ENCODE peak calls at places on chromosomes 12 and 14, in five cellular contexts. Z, W, L, D and N are unnamed samples.

GRCh38 chr14:59377485-59377884 is 87.7 kb downstream of the GPR135 start:
- DNase-seq in Z (no peak), W (no peak), L (peak; percentile 63), D (no peak), N (no peak)

GRCh38 chr12:56931474-56931978 is 2.7 kb downstream of the SDR9C7 start:
- DNase-seq in Z (peak; percentile 9), W (peak; percentile 16), L (peak; percentile 83), D (peak; percentile 46), N (peak; percentile 27)

GRCh38 chr12:100823988-100824387 is 29.4 kb downstream of the ANO4 start:
- DNase-seq in Z (no peak), W (peak; percentile 7), L (peak; percentile 80), D (no peak), N (no peak)

GRCh38 chr12:54000105-54000773 is at the start of gene HOXC9:
- DNase-seq in Z (no peak), W (no peak), L (no peak), D (peak; percentile 75), N (no peak)

GRCh38 chr14:28142400-28143015 is 624.1 kb upstream of the FOXG1 start:
- DNase-seq in Z (no peak), W (peak; percentile 65), L (no peak), D (peak; percentile 38), N (peak; percentile 15)

GRCh38 chr14:47040490-47040889 is 388.9 kb upstream of the RPL10L start:
- DNase-seq in Z (no peak), W (peak; percentile 30), L (peak; percentile 78), D (no peak), N (peak; percentile 8)

GRCh38 chr12:2325501-2325900 is 272.7 kb downstream of the CACNA1C start:
- DNase-seq in Z (no peak), W (peak; percentile 18), L (no peak), D (no peak), N (no peak)

GRCh38 chr14:95490727-95491451 is 25.6 kb downstream of the SYNE3 start:
- DNase-seq in Z (peak; percentile 81), W (peak; percentile 40), L (no peak), D (no peak), N (no peak)

GRCh38 chr12:131189781-131190180 is 236.1 kb downstream of the ADGRD1 start:
- DNase-seq in Z (no peak), W (no peak), L (no peak), D (no peak), N (no peak)

GRCh38 chr14:87052646-87053225 is 940.2 kb downstream of the GALC start:
- DNase-seq in Z (no peak), W (no peak), L (peak; percentile 3), D (no peak), N (no peak)

GRCh38 chr12:96143392-96143791 is 50.8 kb upstream of the ELK3 start:
- DNase-seq in Z (no peak), W (no peak), L (no peak), D (no peak), N (no peak)

GRCh38 chr12:48903363-48903981 is 21.8 kb downstream of the FKBP11 start:
- DNase-seq in Z (no peak), W (no peak), L (peak; percentile 50), D (no peak), N (no peak)

GRCh38 chr14:100610511-100611217 is 23.4 kb upstream of the BEGAIN start:
- DNase-seq in Z (no peak), W (peak; percentile 70), L (no peak), D (peak; percentile 40), N (peak; percentile 57)

GRCh38 chr12:77402726-77403125 is 337.4 kb upstream of the E2F7 start:
- DNase-seq in Z (no peak), W (no peak), L (no peak), D (no peak), N (no peak)

GRCh38 chr12:127025545-127025944 is 1241.4 kb upstream of the TMEM132C start:
- DNase-seq in Z (no peak), W (peak; percentile 60), L (no peak), D (no peak), N (no peak)

GRCh38 chr14:95157987-95158712 is 821 bp upstream of the DICER1 start:
- DNase-seq in Z (no peak), W (peak; percentile 22), L (no peak), D (no peak), N (peak; percentile 41)

GRCh38 chr14:71130491-71131179 is 223.4 kb downstream of the PCNX1 start:
- DNase-seq in Z (no peak), W (peak; percentile 81), L (peak; percentile 89), D (no peak), N (no peak)

GRCh38 chr12:84502907-84503787 is 409.5 kb downstream of the SLC6A15 start:
- DNase-seq in Z (no peak), W (peak; percentile 89), L (peak; percentile 75), D (no peak), N (peak; percentile 1)

GRCh38 chr12:107288414-107289125 is 195.2 kb upstream of the CRY1 start:
- DNase-seq in Z (no peak), W (no peak), L (no peak), D (no peak), N (no peak)

DNA sequence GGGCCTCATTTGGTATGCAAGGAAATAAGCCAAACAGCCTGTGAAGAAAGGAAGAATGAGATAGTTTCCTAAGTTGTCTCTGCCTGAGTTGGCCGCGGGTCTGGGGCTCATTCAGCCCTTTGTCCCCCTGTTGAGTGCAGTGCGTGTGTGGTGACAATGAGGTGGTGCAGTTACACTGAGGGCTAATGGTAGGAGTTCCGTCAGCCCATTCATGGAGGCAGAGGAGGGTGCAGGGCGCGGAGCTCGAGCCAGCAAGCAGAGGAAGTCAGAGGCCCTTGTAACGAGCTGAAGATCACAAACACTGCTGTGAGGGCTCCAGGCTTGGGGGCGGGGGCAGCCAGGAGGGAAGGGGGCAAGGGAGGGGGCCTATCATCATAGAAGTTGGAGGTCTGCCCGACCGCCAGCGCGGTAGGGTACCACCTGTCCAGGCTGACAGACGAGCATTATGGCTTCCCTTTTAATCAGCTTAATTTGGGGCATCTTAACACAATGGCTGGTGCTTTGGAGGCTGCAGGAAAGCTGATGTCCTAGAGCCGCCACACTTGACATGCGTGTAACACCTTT is 20.5 kb downstream of the CCND2 start:
- DNase-seq in Z (no peak), W (no peak), L (no peak), D (no peak), N (peak; percentile 45)
- H3K36me3 ChIP-seq in Z (peaks cover 74% of the 10 kb centered on the region), W (no peaks in the 10 kb centered on the region), L (peaks cover 65% of the 10 kb centered on the region), D (no peaks in the 10 kb centered on the region), N (peaks cover 44% of the 10 kb centered on the region)

GRCh38 chr14:35403085-35403396 is 1.5 kb downstream of the NFKBIA start:
- DNase-seq in Z (no peak), W (peak; percentile 34), L (no peak), D (no peak), N (no peak)
- H3K36me3 ChIP-seq in Z (peaks cover 31% of the 10 kb centered on the region), W (peaks cover 32% of the 10 kb centered on the region), L (peaks cover 42% of the 10 kb centered on the region), D (peaks cover 35% of the 10 kb centered on the region), N (peaks cover 18% of the 10 kb centered on the region)

DNA sequence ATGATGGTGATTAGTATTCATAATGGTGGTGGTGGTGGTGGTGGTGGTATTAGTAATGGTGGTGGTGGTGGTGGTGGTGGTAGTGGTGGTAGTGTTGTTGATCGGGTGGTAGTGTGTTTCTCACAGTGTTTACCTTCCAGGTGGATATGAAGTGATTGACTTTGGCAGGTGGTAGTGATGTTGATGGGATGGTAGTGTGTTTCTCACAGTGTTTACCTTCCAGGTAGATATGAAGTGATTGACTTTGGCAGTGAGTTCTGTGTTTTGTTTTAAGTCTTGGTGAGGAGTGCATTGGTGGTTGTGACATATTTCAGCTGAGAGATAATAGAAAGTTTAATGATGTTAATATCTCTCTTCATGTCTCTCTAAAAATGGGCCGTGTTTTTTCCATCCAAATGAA is 189.4 kb downstream of the TMTC2 start:
- DNase-seq in Z (no peak), W (no peak), L (no peak), D (no peak), N (no peak)
- H3K36me3 ChIP-seq in Z (no peaks in the 10 kb centered on the region), W (no peaks in the 10 kb centered on the region), L (no peaks in the 10 kb centered on the region), D (no peaks in the 10 kb centered on the region), N (no peaks in the 10 kb centered on the region)

DNA sequence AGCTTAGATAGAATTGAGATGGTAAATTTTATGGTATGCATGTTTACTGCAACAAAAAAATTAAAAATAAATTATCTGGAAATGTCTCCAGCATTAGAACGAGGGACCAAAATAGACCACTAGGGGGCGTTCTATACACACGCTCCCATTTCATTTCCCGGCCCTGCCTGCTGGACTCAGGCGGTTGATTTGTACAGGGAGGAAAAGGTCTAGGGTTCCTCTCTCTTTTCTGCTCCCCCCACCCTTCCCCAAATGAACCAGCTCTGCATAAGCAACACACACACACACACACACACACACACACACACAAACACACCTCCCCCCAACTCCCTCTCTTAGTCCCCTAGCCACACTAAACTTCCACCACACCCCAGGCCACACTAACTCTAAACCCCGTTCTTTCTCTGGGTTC is 7.8 kb upstream of the DTX1 start:
- DNase-seq in Z (no peak), W (peak; percentile 84), L (peak; percentile 62), D (peak; percentile 81), N (peak; percentile 78)
- H3K36me3 ChIP-seq in Z (no peaks in the 10 kb centered on the region), W (no peaks in the 10 kb centered on the region), L (no peaks in the 10 kb centered on the region), D (no peaks in the 10 kb centered on the region), N (no peaks in the 10 kb centered on the region)

GRCh38 chr12:104299842-104300481 is 3.6 kb upstream of the EID3 start:
- DNase-seq in Z (no peak), W (no peak), L (no peak), D (no peak), N (no peak)

GRCh38 chr12:104294845-104295674 is 8.5 kb upstream of the EID3 start:
- DNase-seq in Z (no peak), W (peak; percentile 64), L (no peak), D (no peak), N (no peak)

GRCh38 chr12:104296718-104297117 is 6.8 kb upstream of the EID3 start:
- DNase-seq in Z (no peak), W (no peak), L (no peak), D (no peak), N (no peak)

GRCh38 chr12:104295954-104296353 is 7.6 kb upstream of the EID3 start:
- DNase-seq in Z (no peak), W (no peak), L (no peak), D (no peak), N (no peak)

DNA sequence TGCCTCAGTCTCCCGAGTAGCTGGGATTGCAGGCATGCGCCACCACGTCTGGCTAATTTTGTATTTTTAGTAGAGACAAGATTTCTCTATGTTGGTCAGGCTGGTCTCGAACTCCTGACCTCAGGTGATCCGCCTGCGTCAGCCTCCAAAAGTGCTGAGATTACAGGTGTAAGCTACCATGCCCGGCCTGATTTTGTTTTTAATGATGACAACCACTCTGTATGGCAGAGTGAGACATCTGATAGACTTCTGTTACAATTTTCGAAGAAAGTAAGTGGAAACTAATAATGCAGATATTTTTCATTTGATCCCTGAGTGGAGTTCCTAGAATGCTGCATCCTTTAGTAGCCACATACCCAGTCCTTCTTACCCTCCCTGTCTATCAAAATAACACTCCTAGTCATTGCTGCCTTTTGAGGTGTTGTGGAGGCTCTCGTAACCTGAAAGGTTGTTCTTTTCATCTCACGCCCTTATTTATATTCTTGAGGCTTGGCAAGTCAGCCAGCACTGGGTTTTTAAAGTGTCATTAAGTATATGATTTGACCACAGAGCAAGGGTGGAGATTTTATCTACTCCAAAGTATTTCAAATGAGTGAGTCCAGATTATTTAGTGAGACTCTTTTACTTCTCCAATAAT is 5.9 kb upstream of the EID3 start:
- DNase-seq in Z (no peak), W (peak; percentile 48), L (no peak), D (no peak), N (no peak)
- H3K36me3 ChIP-seq in Z (peaks cover 38% of the 10 kb centered on the region), W (peaks cover 72% of the 10 kb centered on the region), L (peaks cover 85% of the 10 kb centered on the region), D (peaks cover 62% of the 10 kb centered on the region), N (peaks cover 9% of the 10 kb centered on the region)

GRCh38 chr14:102939820-102940561 is 17.5 kb downstream of the AMN start:
- DNase-seq in Z (no peak), W (no peak), L (no peak), D (no peak), N (no peak)
- H3K36me3 ChIP-seq in Z (peaks cover 10% of the 10 kb centered on the region), W (peaks cover 22% of the 10 kb centered on the region), L (peaks cover 91% of the 10 kb centered on the region), D (peaks cover 10% of the 10 kb centered on the region), N (peaks cover 27% of the 10 kb centered on the region)